ENCODE peak calls at places on chromosomes 12 and 14, in six cellular contexts. S, U, X, G, R and B are unnamed samples.

GRCh38 chr14:103530390-103530789 is 1.4 kb downstream of the TRMT61A start:
- DNase-seq in S (peak), U (no peak), X (peak), G (no peak), R (no peak), B (no peak)

GRCh38 chr12:45285717-45286116 is 69.8 kb downstream of the ANO6 start:
- DNase-seq in S (no peak), U (no peak), X (no peak), G (no peak), R (no peak), B (no peak)

GRCh38 chr12:111442301-111443045 is 36.8 kb downstream of the SH2B3 start:
- DNase-seq in S (no peak), U (no peak), X (peak), G (no peak), R (no peak), B (no peak)

GRCh38 chr12:105523164-105524057 is 192.9 kb downstream of the C12orf75 start:
- DNase-seq in S (peak), U (peak), X (no peak), G (no peak), R (peak), B (no peak)

GRCh38 chr14:78259831-78260230 is 89.7 kb downstream of the NRXN3 start:
- DNase-seq in S (no peak), U (no peak), X (no peak), G (no peak), R (no peak), B (no peak)

GRCh38 chr12:32201096-32201495 is 94.4 kb downstream of the BICD1 start:
- DNase-seq in S (no peak), U (no peak), X (no peak), G (no peak), R (no peak), B (no peak)

GRCh38 chr14:29111554-29111953 is 345.0 kb downstream of the FOXG1 start:
- DNase-seq in S (no peak), U (no peak), X (no peak), G (no peak), R (no peak), B (no peak)

GRCh38 chr14:69951263-69951662 is 72.0 kb downstream of the SMOC1 start:
- DNase-seq in S (no peak), U (no peak), X (no peak), G (no peak), R (no peak), B (no peak)

GRCh38 chr12:104610513-104611235 is 153.9 kb downstream of the CHST11 start:
- DNase-seq in S (no peak), U (peak), X (no peak), G (no peak), R (no peak), B (no peak)

GRCh38 chr12:75913502-75914110 is 118.0 kb downstream of the PHLDA1 start:
- DNase-seq in S (peak), U (no peak), X (no peak), G (no peak), R (no peak), B (no peak)

GRCh38 chr14:35808076-35808657 is 928 bp downstream of the RALGAPA1 start:
- DNase-seq in S (no peak), U (no peak), X (peak), G (no peak), R (no peak), B (no peak)

GRCh38 chr12:131642101-131642540 is 68.8 kb upstream of the SFSWAP start:
- DNase-seq in S (no peak), U (peak), X (no peak), G (no peak), R (no peak), B (no peak)

GRCh38 chr12:50505945-50506344 is 1.2 kb downstream of the DIP2B start:
- DNase-seq in S (peak), U (no peak), X (no peak), G (no peak), R (no peak), B (no peak)

GRCh38 chr14:104424406-104425072 is 155.0 kb upstream of the C14orf180 start:
- DNase-seq in S (peak), U (peak), X (no peak), G (no peak), R (no peak), B (no peak)

GRCh38 chr14:37594916-37595808 is at the start of the genes FOXA1 and TTC6:
- DNase-seq in S (peak), U (peak), X (peak), G (no peak), R (no peak), B (no peak)

GRCh38 chr14:28461379-28461778 is 305.2 kb upstream of the FOXG1 start:
- DNase-seq in S (peak), U (no peak), X (no peak), G (no peak), R (no peak), B (no peak)

GRCh38 chr12:104669057-104669770 is 212.5 kb downstream of the CHST11 start:
- DNase-seq in S (peak), U (peak), X (no peak), G (no peak), R (no peak), B (peak)

DNA sequence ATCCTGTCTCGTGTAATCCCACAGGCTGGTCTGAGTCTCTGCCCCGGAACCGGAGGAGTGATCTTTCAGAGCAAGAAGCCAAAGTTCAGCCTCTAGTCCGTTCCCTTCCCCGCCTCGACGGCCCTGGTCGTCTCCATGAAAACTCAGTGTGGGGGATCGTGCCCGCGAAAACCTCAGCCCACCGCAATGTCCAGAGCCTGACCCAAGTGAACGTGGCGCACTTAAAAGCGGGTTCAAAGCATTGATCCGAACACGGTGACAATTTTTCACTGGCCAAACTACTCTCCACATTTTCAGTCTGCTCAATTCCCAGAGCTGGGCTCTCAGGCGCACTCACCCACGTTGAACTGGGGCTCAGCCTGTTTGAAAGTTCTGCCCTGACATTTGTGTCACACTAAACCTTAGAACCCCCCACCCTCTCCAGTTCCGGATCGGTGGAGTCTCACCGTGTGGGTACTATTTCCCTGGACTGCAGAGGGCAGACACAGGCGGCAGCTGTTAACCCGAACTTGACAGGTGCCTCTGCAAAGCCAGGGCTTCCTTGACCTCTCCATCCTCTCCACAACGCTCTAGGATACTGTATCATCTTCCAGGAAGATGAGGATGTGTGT is 883 bp upstream of the PRICKLE1 start:
- DNase-seq in S (peak), U (peak), X (peak), G (no peak), R (no peak), B (no peak)
- TF ChIP-seq CTCF in S (no peak), U (peak), X (no peak), G (no peak), R (no peak), B (no peak)

GRCh38 chr14:40221428-40221827 is 789.2 kb upstream of the FBXO33 start:
- DNase-seq in S (no peak), U (no peak), X (no peak), G (no peak), R (no peak), B (no peak)

GRCh38 chr14:40216976-40217375 is 784.7 kb upstream of the FBXO33 start:
- DNase-seq in S (no peak), U (no peak), X (no peak), G (no peak), R (no peak), B (no peak)

GRCh38 chr14:40222996-40223395 is 790.8 kb upstream of the FBXO33 start:
- DNase-seq in S (no peak), U (no peak), X (no peak), G (no peak), R (no peak), B (no peak)

GRCh38 chr14:40218282-40218941 is 786.2 kb upstream of the FBXO33 start:
- DNase-seq in S (no peak), U (no peak), X (no peak), G (no peak), R (no peak), B (no peak)

DNA sequence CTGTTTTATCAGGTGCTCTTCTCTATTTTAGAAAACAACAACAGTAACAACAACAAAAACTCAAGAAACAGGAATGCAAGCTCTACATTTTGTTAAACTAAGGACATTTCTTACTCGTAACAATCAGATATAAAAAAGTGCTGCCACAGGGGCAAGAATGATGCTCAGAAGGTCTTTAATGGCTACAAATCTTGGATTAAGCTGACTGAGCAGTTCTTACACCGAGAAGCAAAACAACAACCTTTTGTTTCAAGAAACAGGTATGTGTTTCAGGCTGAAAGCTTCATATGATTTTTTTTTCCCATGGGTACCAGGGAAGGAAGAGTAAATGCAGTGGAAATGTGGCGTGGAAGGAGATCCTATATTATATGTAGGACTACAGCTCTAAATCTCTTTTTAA is 786.8 kb upstream of the FBXO33 start:
- DNase-seq in S (no peak), U (no peak), X (no peak), G (no peak), R (no peak), B (no peak)
- TF ChIP-seq CTCF in S (no peak), U (no peak), X (no peak), G (no peak), R (no peak), B (no peak)

DNA sequence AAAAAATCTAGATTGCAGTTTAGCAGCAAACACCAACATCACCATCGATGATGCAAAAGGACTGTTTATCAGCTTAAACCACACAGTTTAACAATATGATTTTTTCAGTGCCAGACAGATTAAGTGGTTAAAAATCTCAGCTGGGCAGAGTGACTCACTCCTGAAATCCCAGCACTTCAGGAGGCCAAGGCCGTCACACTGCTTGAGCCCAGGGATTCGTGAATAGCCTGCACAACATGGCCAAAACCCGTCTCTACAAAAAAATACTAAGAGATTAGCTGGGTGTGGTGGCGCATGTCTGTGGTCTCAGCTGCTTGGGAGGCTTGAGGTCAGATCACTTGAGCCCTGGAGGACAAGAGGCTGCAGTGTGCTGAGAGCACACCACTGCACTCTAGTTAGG is 8.9 kb downstream of the RSRC2 start:
- DNase-seq in S (peak), U (no peak), X (no peak), G (no peak), R (no peak), B (no peak)
- TF ChIP-seq CTCF in S (no peak), U (no peak), X (no peak), G (no peak), R (no peak), B (no peak)

GRCh38 chr14:45128963-45129629 is 5.2 kb downstream of the FKBP3 start:
- DNase-seq in S (no peak), U (no peak), X (no peak), G (no peak), R (no peak), B (no peak)

GRCh38 chr14:45135181-45135580 is 549 bp upstream of the FANCM start:
- DNase-seq in S (peak), U (no peak), X (no peak), G (no peak), R (no peak), B (peak)

GRCh38 chr14:45133683-45134050 is 614 bp downstream of the FKBP3 start:
- DNase-seq in S (no peak), U (no peak), X (no peak), G (no peak), R (no peak), B (no peak)

GRCh38 chr14:45135659-45136314 is at the start of gene FANCM:
- DNase-seq in S (peak), U (peak), X (peak), G (peak), R (peak), B (peak)

GRCh38 chr14:45134051-45134958 is at the start of gene FKBP3:
- DNase-seq in S (peak), U (peak), X (peak), G (peak), R (peak), B (peak)
- TF ChIP-seq CTCF in S (peak), U (peak), X (no peak), G (peak), R (no peak), B (no peak)

GRCh38 chr14:99035712-99036593 is 236.0 kb downstream of the BCL11B start:
- DNase-seq in S (peak), U (no peak), X (peak), G (no peak), R (peak), B (no peak)
- TF ChIP-seq CTCF in S (no peak), U (no peak), X (no peak), G (no peak), R (no peak), B (no peak)

DNA sequence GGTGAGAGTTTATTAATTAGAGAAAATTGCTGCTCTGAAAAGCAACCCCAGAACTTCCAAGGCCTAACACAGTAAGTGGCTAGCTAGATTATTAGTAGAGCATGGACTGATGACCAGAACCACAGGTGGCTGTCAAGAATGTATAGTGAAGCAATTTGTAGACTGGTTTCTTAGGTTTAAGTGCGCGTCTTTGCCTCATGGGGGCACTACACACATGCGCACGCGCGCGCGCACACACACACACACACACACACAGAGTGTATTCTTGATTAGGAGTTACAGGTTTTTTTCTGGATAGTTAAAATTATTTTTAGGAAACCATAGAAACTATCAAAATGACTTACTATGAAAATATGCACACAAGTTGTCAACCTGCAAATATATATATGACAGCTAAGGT is 66.5 kb downstream of the BHLHE41 start:
- DNase-seq in S (no peak), U (no peak), X (no peak), G (no peak), R (no peak), B (no peak)
- TF ChIP-seq CTCF in S (no peak), U (peak), X (no peak), G (no peak), R (no peak), B (peak)

DNA sequence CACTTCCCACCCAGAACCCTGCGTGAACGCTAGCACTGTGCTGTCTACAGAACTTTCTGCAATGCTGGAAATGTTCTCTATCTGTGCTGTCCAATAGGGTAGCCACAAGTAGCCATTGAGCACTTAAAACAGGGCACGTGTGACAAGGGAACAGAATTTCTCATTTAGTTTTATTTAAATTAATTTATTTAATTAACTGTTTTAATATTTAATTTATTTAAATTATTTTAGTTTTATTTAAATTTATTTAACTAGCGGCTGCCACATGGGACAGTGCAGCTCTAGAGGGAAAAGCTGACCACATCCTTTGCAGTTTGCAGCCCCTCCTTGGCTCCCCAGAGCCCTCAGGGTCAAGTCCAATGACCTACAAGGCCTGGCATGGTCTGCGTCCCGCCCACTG is 35.0 kb upstream of the CORO1C start:
- DNase-seq in S (no peak), U (no peak), X (no peak), G (no peak), R (no peak), B (no peak)
- TF ChIP-seq CTCF in S (no peak), U (no peak), X (no peak), G (no peak), R (no peak), B (no peak)

DNA sequence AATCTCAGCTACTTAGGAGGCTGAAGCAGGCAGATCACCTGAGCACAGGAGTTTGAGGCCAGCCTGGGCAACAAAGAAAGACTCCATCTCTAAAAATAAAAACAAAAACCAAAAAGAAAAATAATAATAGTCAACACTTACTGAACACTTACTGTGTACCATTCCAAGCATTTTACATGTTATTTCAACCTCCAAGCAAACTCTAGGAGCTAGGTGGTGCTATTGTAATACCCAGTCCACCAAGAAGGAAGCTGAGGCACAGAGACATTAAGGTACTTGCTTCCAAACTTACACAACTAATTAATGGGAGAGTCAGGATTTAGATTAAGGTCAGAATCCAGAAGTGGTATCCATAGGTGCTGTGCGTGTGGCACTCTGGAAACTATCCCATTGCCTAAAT is 13.7 kb upstream of the OR6J1 start:
- DNase-seq in S (peak), U (no peak), X (no peak), G (no peak), R (no peak), B (no peak)
- TF ChIP-seq CTCF in S (peak), U (peak), X (no peak), G (no peak), R (no peak), B (no peak)

GRCh38 chr12:12868836-12869235 is 22.5 kb upstream of the GPRC5A start:
- DNase-seq in S (no peak), U (no peak), X (no peak), G (no peak), R (no peak), B (no peak)

GRCh38 chr12:12872934-12873275 is 18.5 kb upstream of the GPRC5A start:
- DNase-seq in S (no peak), U (no peak), X (no peak), G (no peak), R (no peak), B (no peak)

GRCh38 chr12:12871587-12872138 is 19.7 kb upstream of the GPRC5A start:
- DNase-seq in S (no peak), U (no peak), X (no peak), G (no peak), R (no peak), B (no peak)

GRCh38 chr12:12872139-12872933 is 19.0 kb upstream of the GPRC5A start:
- DNase-seq in S (peak), U (no peak), X (no peak), G (no peak), R (no peak), B (no peak)

GRCh38 chr12:12870454-12870853 is 20.9 kb upstream of the GPRC5A start:
- DNase-seq in S (peak), U (no peak), X (no peak), G (no peak), R (no peak), B (no peak)
- TF ChIP-seq CTCF in S (no peak), U (no peak), X (no peak), G (no peak), R (no peak), B (no peak)

GRCh38 chr12:120359159-120359527 is 9.8 kb downstream of the MSI1 start:
- DNase-seq in S (no peak), U (no peak), X (no peak), G (no peak), R (no peak), B (no peak)

GRCh38 chr12:120357104-120357503 is 11.9 kb downstream of the MSI1 start:
- DNase-seq in S (no peak), U (no peak), X (no peak), G (no peak), R (no peak), B (no peak)

GRCh38 chr12:120356567-120357030 is 12.4 kb downstream of the MSI1 start:
- DNase-seq in S (peak), U (peak), X (peak), G (peak), R (peak), B (peak)

GRCh38 chr12:120361506-120362208 is 7.3 kb downstream of the MSI1 start:
- DNase-seq in S (peak), U (peak), X (peak), G (no peak), R (peak), B (peak)

DNA sequence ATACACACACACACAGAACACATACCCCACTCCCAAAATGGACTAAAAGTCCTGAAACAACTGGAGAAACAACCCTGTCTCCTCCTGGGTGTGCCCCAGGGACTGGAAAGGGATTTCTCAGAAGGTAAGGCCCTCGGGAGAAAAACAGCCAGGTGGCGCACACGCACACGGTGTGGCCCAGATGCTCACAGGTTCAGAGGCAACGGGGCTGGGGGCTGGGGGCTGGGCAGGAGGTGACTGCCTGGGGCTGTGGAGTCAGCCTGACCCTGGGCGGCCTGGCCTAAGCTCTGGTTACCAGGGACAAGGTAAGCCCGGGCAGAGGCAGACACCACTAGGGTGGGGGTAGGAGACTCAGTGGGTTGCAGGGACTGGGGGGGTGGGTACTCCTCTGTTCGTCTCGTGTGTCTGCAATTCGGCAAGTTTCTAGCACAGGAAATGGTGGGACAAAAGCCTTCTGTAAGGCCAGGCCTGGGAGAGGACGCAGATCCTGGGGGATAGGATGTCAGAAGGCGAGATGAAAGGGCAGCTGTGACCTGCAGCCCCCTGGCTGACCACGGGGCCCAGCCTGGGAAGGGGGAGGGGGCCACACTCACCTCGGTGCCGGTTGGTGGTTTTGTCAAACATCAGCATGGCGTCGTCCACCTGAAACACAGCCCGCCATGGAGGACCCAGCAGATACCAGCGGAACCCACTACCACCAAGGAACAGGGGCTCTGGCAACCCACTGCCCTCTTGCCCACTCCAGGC is 10.4 kb downstream of the MSI1 start:
- DNase-seq in S (no peak), U (no peak), X (peak), G (no peak), R (no peak), B (peak)
- TF ChIP-seq CTCF in S (no peak), U (peak), X (peak), G (no peak), R (no peak), B (no peak)